ENCODE peak calls at places on chromosome 1, in six cellular contexts. L, Z, J, U, I and K are unnamed samples.

GRCh38 chr1:165949335-165950130 is 122.1 kb downstream of the UCK2 start:
- DNase-seq in J (peak; percentile 48), U (peak; percentile 42), Z (peak; percentile 44), L (peak; percentile 43), I (no peak), K (no peak)

GRCh38 chr1:168373869-168374268 is 93.2 kb downstream of the TBX19 start:
- DNase-seq in L (no peak), J (no peak), U (peak; percentile 23), I (no peak), Z (no peak), K (no peak)

GRCh38 chr1:223189903-223190724 is 47.1 kb upstream of the TLR5 start:
- DNase-seq in L (no peak), Z (no peak), U (peak; percentile 98), J (no peak), I (no peak), K (no peak)

GRCh38 chr1:114718661-114719423 is 2.3 kb upstream of the NRAS start:
- DNase-seq in L (no peak), I (peak; percentile 30), J (no peak), Z (peak; percentile 16), U (peak; percentile 73), K (no peak)

GRCh38 chr1:226877669-226878068 is 7.3 kb downstream of the PSEN2 start:
- DNase-seq in U (no peak), I (no peak), L (no peak), J (no peak), Z (no peak), K (no peak)

GRCh38 chr1:42931108-42931539 is 27.5 kb downstream of the SLC2A1 start:
- DNase-seq in Z (peak; percentile 56), U (peak; percentile 46), I (peak; percentile 56), L (peak; percentile 79), J (peak; percentile 27), K (peak; percentile 64)

GRCh38 chr1:221053889-221054288 is 174.6 kb downstream of the HLX start:
- DNase-seq in I (no peak), J (no peak), U (peak; percentile 94), Z (no peak), L (no peak), K (no peak)

GRCh38 chr1:204837440-204838084 is 33.1 kb upstream of the NFASC start:
- DNase-seq in J (peak; percentile 79), L (peak; percentile 89), Z (peak; percentile 88), U (peak; percentile 79), I (peak; percentile 63), K (peak; percentile 35)

GRCh38 chr1:153534226-153534932 is 1.4 kb downstream of the S100A6 start:
- DNase-seq in L (no peak), Z (no peak), I (peak; percentile 46), U (peak; percentile 81), J (no peak), K (no peak)

GRCh38 chr1:186763107-186763506 is 65.6 kb upstream of the PLA2G4A start:
- DNase-seq in J (no peak), I (peak; percentile 82), Z (no peak), U (peak; percentile 74), L (peak; percentile 16), K (no peak)

GRCh38 chr1:104195395-104195794 is 445.7 kb downstream of the AMY1C start:
- DNase-seq in J (no peak), U (peak; percentile 63), L (peak; percentile 39), I (peak; percentile 12), Z (no peak), K (no peak)

GRCh38 chr1:211335507-211336157 is 9.0 kb downstream of the TRAF5 start:
- DNase-seq in Z (no peak), L (no peak), U (no peak), J (no peak), I (no peak), K (peak; percentile 84)

GRCh38 chr1:119310301-119310700 is 58.3 kb upstream of the HAO2 start:
- DNase-seq in I (no peak), J (no peak), L (no peak), U (no peak), Z (no peak), K (no peak)

GRCh38 chr1:97691325-97691724 is 229.5 kb downstream of the DPYD start:
- DNase-seq in Z (no peak), L (no peak), J (no peak), I (no peak), U (no peak), K (no peak)

GRCh38 chr1:226651732-226652105 is 87.4 kb downstream of the ITPKB start:
- DNase-seq in L (no peak), U (no peak), I (no peak), Z (no peak), J (no peak), K (no peak)

GRCh38 chr1:211375286-211375818 is 48.7 kb downstream of the TRAF5 start:
- DNase-seq in J (no peak), L (peak; percentile 90), U (no peak), I (no peak), Z (no peak), K (no peak)

GRCh38 chr1:31663622-31664452 is 19.2 kb upstream of the PEF1 start:
- DNase-seq in I (peak; percentile 59), Z (peak; percentile 70), J (peak; percentile 73), L (peak; percentile 65), U (peak; percentile 72), K (peak; percentile 60)

GRCh38 chr1:243407284-243408018 is 151.6 kb downstream of the SDCCAG8 start:
- DNase-seq in Z (no peak), J (no peak), I (peak; percentile 60), L (peak; percentile 6), U (peak; percentile 48), K (no peak)

DNA sequence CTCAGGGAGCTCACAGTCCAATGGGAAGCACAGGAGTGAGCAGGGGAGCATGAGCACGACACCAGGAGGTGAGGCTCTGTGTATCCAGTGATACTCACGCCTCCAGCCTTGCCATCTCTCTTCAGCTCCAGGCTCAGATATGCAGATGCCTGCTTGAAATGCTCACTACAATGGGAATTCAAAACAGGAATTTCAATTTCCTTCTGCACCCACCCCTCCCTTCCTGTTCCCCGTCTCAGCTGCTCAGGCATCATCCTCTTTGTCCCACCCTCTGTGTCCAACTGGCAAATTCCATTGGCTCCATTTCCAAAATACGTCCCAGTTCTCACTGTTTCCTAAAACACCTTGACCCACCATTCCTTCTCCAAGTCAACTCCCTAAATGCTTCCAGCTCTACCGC is 58.9 kb downstream of the FBXO2 start:
- DNase-seq in J (no peak), I (no peak), Z (no peak), U (no peak), L (no peak), K (no peak)
- H3K4me2 ChIP-seq in J (no peak overlapping the region), I (no peak overlapping the region), Z (no peak overlapping the region), U (no peak overlapping the region), L (no peak overlapping the region), K (no peak overlapping the region)

GRCh38 chr1:54283214-54283996 is 83.4 kb downstream of the MRPL37 start:
- DNase-seq in J (no peak), U (no peak), L (no peak), I (no peak), Z (no peak), K (peak; percentile 21)
- H3K4me1 ChIP-seq in J (peaks cover 16% of the 10 kb centered on the region), U (no peaks in the 10 kb centered on the region), L (peaks cover 18% of the 10 kb centered on the region), I (peaks cover 26% of the 10 kb centered on the region), Z (peaks cover 31% of the 10 kb centered on the region), K (peaks cover 16% of the 10 kb centered on the region)

DNA sequence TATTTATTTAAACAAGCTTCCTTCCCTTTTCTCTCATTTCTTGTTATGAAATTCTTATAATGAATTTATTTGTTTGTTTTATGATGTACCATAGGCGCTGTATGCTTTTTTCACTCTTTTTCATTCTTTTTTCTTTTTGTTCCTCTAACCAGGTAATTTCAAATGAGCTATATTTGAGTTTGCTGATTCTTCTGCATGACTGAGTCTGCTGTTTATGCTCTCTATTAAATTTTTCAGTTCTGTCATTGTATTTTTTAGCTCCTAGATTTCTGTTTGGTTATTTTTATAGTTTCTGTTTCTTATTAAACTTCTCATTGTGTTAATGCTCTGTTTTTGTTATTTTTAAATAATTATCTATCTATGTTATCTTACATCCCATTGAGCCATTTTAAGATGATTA is 232.4 kb downstream of the LHX8 start:
- DNase-seq in U (no peak), Z (no peak), J (no peak), I (no peak), L (no peak), K (no peak)
- H3K4me2 ChIP-seq in U (no peak overlapping the region), Z (no peak overlapping the region), J (no peak overlapping the region), I (no peak overlapping the region), L (no peak overlapping the region), K (no peak overlapping the region)

GRCh38 chr1:27574871-27575831 is 28.8 kb downstream of the AHDC1 start:
- DNase-seq in U (peak; percentile 61), I (peak; percentile 90), L (peak; percentile 95), Z (peak; percentile 88), J (peak; percentile 77), K (no peak)

GRCh38 chr1:27575861-27576331 is 28.0 kb downstream of the AHDC1 start:
- DNase-seq in Z (peak; percentile 85), I (peak; percentile 65), U (peak; percentile 51), J (no peak), L (peak; percentile 84), K (no peak)

GRCh38 chr1:27577504-27578188 is 26.3 kb downstream of the AHDC1 start:
- DNase-seq in I (peak; percentile 1), Z (no peak), J (no peak), U (no peak), L (no peak), K (no peak)

GRCh38 chr1:27574001-27574781 is 29.8 kb downstream of the AHDC1 start:
- DNase-seq in J (no peak), Z (peak; percentile 19), U (no peak), I (no peak), L (peak; percentile 59), K (no peak)

DNA sequence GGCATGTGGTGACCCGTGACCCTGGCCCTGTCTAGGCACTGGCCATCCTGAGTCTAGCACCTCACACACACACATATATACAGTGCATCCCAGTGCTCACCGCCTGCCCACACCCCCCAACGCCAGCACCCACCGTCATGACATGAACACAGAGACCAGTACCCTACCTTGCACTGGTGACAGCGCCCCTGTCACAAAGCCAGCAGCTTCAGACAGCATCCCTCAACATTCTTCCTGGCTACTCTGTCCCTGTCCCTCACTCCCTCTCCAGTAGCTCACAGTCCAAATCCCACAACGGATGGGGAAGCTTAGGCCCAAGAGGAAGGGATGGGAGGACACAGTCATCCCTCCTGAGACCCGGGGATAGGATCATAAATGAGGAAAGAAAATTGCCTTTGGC is 27.1 kb downstream of the AHDC1 start:
- DNase-seq in Z (no peak), L (no peak), U (no peak), I (peak; percentile 28), J (no peak), K (no peak)
- H3K4me1 ChIP-seq in Z (peaks cover 60% of the 10 kb centered on the region), L (peaks cover 30% of the 10 kb centered on the region), U (peaks cover 21% of the 10 kb centered on the region), I (peaks cover 48% of the 10 kb centered on the region), J (peaks cover 50% of the 10 kb centered on the region), K (peaks cover 13% of the 10 kb centered on the region)

GRCh38 chr1:234497589-234497988 is 18.6 kb upstream of the TARBP1 start:
- DNase-seq in I (no peak), U (no peak), Z (no peak), J (no peak), L (no peak), K (no peak)

GRCh38 chr1:234499119-234500039 is 20.4 kb upstream of the TARBP1 start:
- DNase-seq in Z (peak; percentile 93), I (peak; percentile 85), J (peak; percentile 73), L (peak; percentile 86), U (peak; percentile 82), K (peak; percentile 88)

GRCh38 chr1:234498448-234499118 is 19.6 kb upstream of the TARBP1 start:
- DNase-seq in U (no peak), I (no peak), Z (no peak), L (no peak), J (no peak), K (no peak)

GRCh38 chr1:234502785-234503184 is 23.8 kb upstream of the TARBP1 start:
- DNase-seq in Z (no peak), I (no peak), U (no peak), L (no peak), J (no peak), K (no peak)

GRCh38 chr1:234500269-234500668 is 21.3 kb upstream of the TARBP1 start:
- DNase-seq in I (no peak), L (no peak), J (no peak), U (peak; percentile 54), Z (no peak), K (no peak)
- H3K4me2 ChIP-seq in I (no peak overlapping the region), L (no peak overlapping the region), J (no peak overlapping the region), U (peak overlapping the region; percentile 78), Z (no peak overlapping the region), K (no peak overlapping the region)